ENCODE peak calls at places on chromosomes 13 and 19, in eight cellular contexts. U is HuH-7.5; Y is midbrain; Z is body of pancreas; S is stimulated activated CD4-positive, alpha-beta T cell treated with anti-CD3 and anti-CD28 coated beads, Interleukin-12 subunit alpha, Interleukin-12 subunit beta, amount 100 ng/mL, for 48 hours; T is kidney epithelial cell; F is upper lobe of right lung; I is activated naive CD8-positive, alpha-beta T cell treated with anti-CD3 and anti-CD28 coated beads for 36 hours. C is an unnamed sample.

GRCh38 chr13:102945324-102945815 is 99.5 kb downstream of the ERCC5 start:
- DNase-seq in U (no peak), Y (no peak), Z (no peak), S (no peak), T (no peak), F (no peak), I (no peak), C (no peak)

GRCh38 chr13:50800091-50800739 is 43.3 kb downstream of the DLEU7 start:
- DNase-seq in U (no peak), Y (no peak), Z (no peak), S (no peak), T (no peak), F (no peak), I (no peak), C (peak)

GRCh38 chr13:85693889-85694511 is 105.2 kb downstream of the SLITRK6 start:
- DNase-seq in U (no peak), Y (no peak), Z (no peak), S (no peak), T (no peak), F (no peak), I (no peak), C (no peak)

GRCh38 chr13:27834095-27834494 is 41.8 kb downstream of the GSX1 start:
- DNase-seq in U (no peak), Y (no peak), Z (no peak), S (no peak), T (no peak), F (no peak), I (no peak), C (no peak)

GRCh38 chr13:112761701-112762689 is 72.2 kb downstream of the ATP11A start:
- DNase-seq in U (peak), Y (no peak), Z (no peak), S (no peak), T (no peak), F (peak), I (no peak), C (no peak)

GRCh38 chr13:27280009-27280646 is 9.5 kb downstream of the RASL11A start:
- DNase-seq in U (no peak), Y (no peak), Z (no peak), S (no peak), T (no peak), F (no peak), I (no peak), C (no peak)

GRCh38 chr19:12665646-12666304 is 767 bp downstream of the MAN2B1 start:
- DNase-seq in U (no peak), Y (no peak), Z (no peak), S (no peak), T (no peak), F (no peak), I (peak), C (no peak)

GRCh38 chr13:53206455-53206854 is 177.8 kb downstream of the OLFM4 start:
- DNase-seq in U (no peak), Y (no peak), Z (no peak), S (no peak), T (no peak), F (no peak), I (no peak), C (no peak)

GRCh38 chr19:37251308-37252229 is 33.6 kb downstream of the ZNF383 start:
- DNase-seq in U (peak), Y (peak), Z (peak), S (no peak), T (peak), F (peak), I (peak), C (peak)

GRCh38 chr13:47826481-47826880 is 174.6 kb downstream of the SUCLA2 start:
- DNase-seq in U (no peak), Y (no peak), Z (no peak), S (no peak), T (no peak), F (no peak), I (no peak), C (no peak)

GRCh38 chr13:84439108-84439507 is 556.8 kb upstream of the SLITRK1 start:
- DNase-seq in U (no peak), Y (no peak), Z (no peak), S (no peak), T (no peak), F (no peak), I (no peak), C (no peak)

C was measured in pons.